ENCODE peak calls at places on chromosomes 12 and 14, in four cellular contexts. J is spleen, U is lung, C is psoas muscle. Q is an unnamed sample. For H3K27me3 and H3K4me1, the result is how much of the 10 kb centered on the place peaks cover.

GRCh38 chr12:4829161-4829792 is 80.4 kb upstream of the KCNA1 start:
- DNase-seq in C (no peak), U (no peak), J (no peak), Q (no peak)

GRCh38 chr12:78674311-78675085 is 190.1 kb upstream of the SYT1 start:
- DNase-seq in C (no peak), J (no peak), U (no peak), Q (no peak)

GRCh38 chr14:50388256-50388931 is 8.3 kb downstream of the CDKL1 start:
- DNase-seq in U (no peak), J (peak), C (no peak), Q (no peak)

GRCh38 chr14:69424139-69424923 is 25.8 kb downstream of the SLC39A9 start:
- DNase-seq in C (no peak), U (no peak), J (no peak), Q (no peak)

GRCh38 chr12:1594045-1594294 is 411 bp downstream of the FBXL14 start:
- DNase-seq in J (peak), U (no peak), C (peak), Q (no peak)

GRCh38 chr14:70192915-70193314 is 4.2 kb upstream of the SLC8A3 start:
- DNase-seq in C (no peak), J (no peak), U (no peak), Q (no peak)

GRCh38 chr14:29796853-29797252 is 130.8 kb downstream of the PRKD1 start:
- DNase-seq in U (no peak), C (no peak), J (no peak), Q (no peak)

GRCh38 chr12:116773276-116773731 is 35.2 kb downstream of the RNFT2 start:
- DNase-seq in U (no peak), J (peak), C (no peak), Q (no peak)

GRCh38 chr14:96055065-96055752 is 16.0 kb downstream of the C14orf132 start:
- DNase-seq in C (no peak), J (peak), U (no peak), Q (no peak)

GRCh38 chr12:12807970-12808702 is 5.0 kb upstream of the DDX47 start:
- DNase-seq in C (peak), U (no peak), J (peak), Q (no peak)

GRCh38 chr12:67459173-67459572 is 189.4 kb upstream of the DYRK2 start:
- DNase-seq in U (no peak), J (no peak), C (no peak), Q (no peak)

GRCh38 chr12:12992418-12993175 is 7.5 kb downstream of the HEBP1 start:
- DNase-seq in J (no peak), U (peak), C (peak), Q (peak)

GRCh38 chr12:114936148-114937099 is 252.4 kb upstream of the TBX3 start:
- DNase-seq in C (no peak), U (no peak), J (no peak), Q (no peak)

GRCh38 chr12:130879781-130880389 is 8.0 kb downstream of the RAN start:
- DNase-seq in U (no peak), J (peak), C (no peak), Q (no peak)

GRCh38 chr14:65070710-65071033 is 31.6 kb downstream of the MAX start:
- DNase-seq in U (no peak), J (no peak), C (no peak), Q (no peak)

GRCh38 chr14:91649930-91650329 is 82.0 kb downstream of the CATSPERB start:
- DNase-seq in C (no peak), J (no peak), U (no peak), Q (no peak)

GRCh38 chr12:2959508-2960431 is 573 bp downstream of the TEAD4 start:
- DNase-seq in J (peak), U (peak), C (peak), Q (peak)

GRCh38 chr12:70748809-70749208 is 111.6 kb upstream of the PTPRB start:
- DNase-seq in U (no peak), J (no peak), C (no peak), Q (no peak)

GRCh38 chr12:40837891-40838424 is 145.7 kb downstream of the CNTN1 start:
- DNase-seq in J (no peak), C (no peak), U (no peak), Q (no peak)

GRCh38 chr12:41269056-41269455 is 80.9 kb downstream of the PDZRN4 start:
- DNase-seq in C (no peak), U (no peak), J (no peak), Q (no peak)

DNA sequence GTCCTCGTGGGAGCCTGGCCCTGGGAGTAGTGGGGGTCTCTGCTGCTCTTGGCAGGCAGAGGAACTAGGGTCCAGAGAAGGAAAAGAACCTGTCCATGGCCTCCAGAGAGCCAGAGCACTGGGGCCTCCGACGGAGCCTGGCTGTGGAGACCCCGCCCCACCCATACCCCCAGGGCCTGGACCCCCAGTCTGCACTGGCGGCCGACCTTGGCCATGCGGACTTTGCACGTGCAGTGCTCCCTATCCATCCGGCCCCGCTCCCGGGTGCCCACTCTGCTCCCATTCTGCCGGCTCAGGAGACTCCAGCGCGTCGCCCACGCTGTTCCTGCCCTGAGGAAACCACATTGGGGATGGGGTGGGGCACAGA is 1.1 kb downstream of the BEGAIN start:
- DNase-seq in U (no peak), J (peak), C (no peak), Q (no peak)
- H3K27me3 ChIP-seq in U (under half), J (under half), C (under half), Q (under half)

DNA sequence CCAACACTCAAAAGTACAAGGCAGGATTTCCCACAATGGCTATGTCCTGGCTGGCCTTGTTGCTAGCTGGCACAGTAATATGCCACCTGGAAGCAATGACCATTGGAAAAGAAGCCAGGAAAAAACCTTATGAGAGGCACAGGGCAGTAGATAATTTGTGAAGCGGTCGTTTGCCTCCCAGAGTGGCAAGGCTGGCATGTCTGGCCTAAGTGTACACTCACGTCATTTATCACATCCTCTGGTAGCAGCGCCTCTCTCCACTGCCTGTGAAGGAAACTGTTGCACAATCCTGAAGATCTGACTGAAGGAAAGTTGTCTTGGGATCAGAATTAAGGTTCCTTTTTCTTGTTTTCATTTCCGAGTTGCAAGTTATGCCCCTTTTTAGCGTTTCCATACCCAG is 408.5 kb downstream of the ZFP36L1 start:
- DNase-seq in J (no peak), U (no peak), C (no peak), Q (no peak)
- H3K27ac ChIP-seq in J (peak), U (peak), C (peak), Q (peak)

GRCh38 chr12:62933871-62934798 is 815 bp downstream of the PPM1H start:
- DNase-seq in C (peak), J (peak), U (peak), Q (peak)

GRCh38 chr12:62928632-62929031 is 6.3 kb downstream of the PPM1H start:
- DNase-seq in J (no peak), C (no peak), U (no peak), Q (no peak)

GRCh38 chr12:62930546-62931425 is 4.2 kb downstream of the PPM1H start:
- DNase-seq in C (no peak), J (no peak), U (no peak), Q (no peak)

GRCh38 chr12:62933220-62933870 is 1.6 kb downstream of the PPM1H start:
- DNase-seq in C (no peak), U (peak), J (no peak), Q (peak)

GRCh38 chr12:62931481-62931880 is 3.5 kb downstream of the PPM1H start:
- DNase-seq in U (no peak), J (no peak), C (no peak), Q (no peak)
- H3K4me1 ChIP-seq in U (under half), J (under half), C (under half), Q (under half)

DNA sequence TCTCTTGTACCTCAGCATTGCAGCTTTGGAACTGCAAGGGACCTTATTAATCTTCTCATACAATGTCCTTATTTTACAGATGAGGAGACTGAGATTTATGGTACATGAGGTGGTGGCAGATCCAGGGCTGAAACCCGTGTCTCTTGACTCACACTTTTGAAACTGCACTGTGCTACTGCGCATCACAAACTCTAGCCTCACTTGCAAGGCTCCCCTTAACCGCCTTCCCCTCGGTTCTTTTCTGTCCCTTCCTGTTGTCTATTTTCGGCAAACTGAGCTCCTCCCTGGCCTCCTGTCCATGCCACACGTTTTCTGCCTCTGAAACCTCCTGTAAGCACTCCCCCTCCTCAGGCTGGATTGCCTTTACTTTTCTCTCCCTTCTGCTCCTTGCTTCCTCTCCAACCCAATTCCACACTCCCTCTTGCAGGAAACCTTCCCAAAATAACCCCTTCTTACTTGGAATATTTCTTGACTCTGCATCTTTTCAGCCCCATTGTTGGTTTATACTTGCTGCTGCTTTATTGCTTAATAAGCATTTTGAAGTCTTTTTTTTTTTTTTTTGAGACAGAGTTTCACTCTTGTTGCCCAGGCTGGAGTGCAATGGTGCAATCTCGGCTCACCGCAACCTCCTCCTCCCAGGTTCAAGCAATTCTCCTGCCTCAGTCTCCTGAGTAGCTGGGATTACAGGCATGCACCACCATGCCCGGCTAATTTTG is 72.4 kb upstream of the CISTR start:
- DNase-seq in J (no peak), C (no peak), U (no peak), Q (no peak)
- H3K27me3 ChIP-seq in J (under half), C (under half), U (under half), Q (under half)

GRCh38 chr12:108637222-108637621 is 3.5 kb upstream of the SELPLG start:
- DNase-seq in U (no peak), J (peak), C (no peak), Q (no peak)

GRCh38 chr12:108634225-108634795 is 616 bp upstream of the SELPLG start:
- DNase-seq in J (peak), U (peak), C (no peak), Q (peak)

GRCh38 chr12:108635201-108635996 is 1.7 kb upstream of the SELPLG start:
- DNase-seq in J (peak), U (no peak), C (no peak), Q (no peak)

GRCh38 chr12:108637631-108638030 is 3.9 kb upstream of the SELPLG start:
- DNase-seq in J (no peak), C (no peak), U (no peak), Q (no peak)

GRCh38 chr12:108635997-108636808 is 2.5 kb upstream of the SELPLG start:
- DNase-seq in U (no peak), J (no peak), C (no peak), Q (no peak)
- H3K27ac ChIP-seq in U (peak), J (peak), C (no peak), Q (no peak)

GRCh38 chr14:21960636-21961035 is 287.0 kb upstream of the OR4E1 start:
- DNase-seq in C (no peak), J (no peak), U (no peak), Q (no peak)
- H3K4me1 ChIP-seq in C (under half), J (under half), U (under half), Q (under half)

GRCh38 chr14:72847721-72848120 is 46.2 kb downstream of the DPF3 start:
- DNase-seq in J (no peak), U (no peak), C (no peak), Q (no peak)
- H3K27me3 ChIP-seq in J (under half), U (under half), C (under half), Q (under half)

DNA sequence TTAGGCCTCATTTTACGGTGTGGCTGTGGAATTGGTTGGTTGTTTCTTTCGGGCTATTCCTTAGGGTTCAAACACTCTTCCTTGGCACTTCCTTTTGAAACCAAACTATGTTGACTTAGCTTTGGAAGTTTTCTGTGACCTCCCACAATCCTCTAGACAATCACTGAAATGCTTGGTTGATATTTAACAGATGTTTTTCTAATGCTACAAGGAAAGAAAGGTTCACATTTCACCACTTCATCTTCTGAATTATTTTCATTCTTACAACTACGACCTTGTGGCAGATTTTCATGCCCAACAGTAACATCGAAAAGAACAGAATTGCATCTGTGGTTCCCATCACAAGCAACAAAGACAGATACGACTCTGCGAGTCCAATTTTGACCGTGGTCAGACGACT is 16.8 kb downstream of the PRKAB1 start:
- DNase-seq in U (no peak), J (no peak), C (no peak), Q (no peak)
- H3K27ac ChIP-seq in U (no peak), J (no peak), C (no peak), Q (peak)